ENCODE peak calls at places on chromosomes 3 and 15, in four cellular contexts. One of them, this sample, is unnamed.

GRCh38 chr15:78146437-78147154 is 2.6 kb upstream of the IDH3A start:
- DNase-seq in endothelial cell of umbilical vein: no peak
- DNase-seq in right lobe of liver: no peak
- DNase-seq in uterus: no peak
- DNase-seq in this sample: no peak

GRCh38 chr3:113717818-113718217 is 21.4 kb upstream of the USF3 start:
- DNase-seq in endothelial cell of umbilical vein: no peak
- DNase-seq in right lobe of liver: no peak
- DNase-seq in uterus: no peak
- DNase-seq in this sample: no peak

GRCh38 chr3:133797396-133798105 is 8.1 kb upstream of the SRPRB start:
- DNase-seq in endothelial cell of umbilical vein: no peak
- DNase-seq in right lobe of liver: no peak
- DNase-seq in uterus: no peak
- DNase-seq in this sample: no peak

GRCh38 chr15:68411735-68412134 is 20.2 kb downstream of the ITGA11 start:
- DNase-seq in endothelial cell of umbilical vein: no peak
- DNase-seq in right lobe of liver: no peak
- DNase-seq in uterus: peak; percentile 12
- DNase-seq in this sample: no peak

GRCh38 chr15:68384451-68385239 is 47.3 kb downstream of the ITGA11 start:
- DNase-seq in endothelial cell of umbilical vein: peak; percentile 89
- DNase-seq in right lobe of liver: no peak
- DNase-seq in uterus: peak; percentile 79
- DNase-seq in this sample: no peak

GRCh38 chr3:146539315-146539714 is 5.1 kb downstream of the PLSCR1 start:
- DNase-seq in endothelial cell of umbilical vein: peak; percentile 17
- DNase-seq in right lobe of liver: no peak
- DNase-seq in uterus: no peak
- DNase-seq in this sample: no peak

GRCh38 chr3:28286595-28286994 is 45.2 kb downstream of the CMC1 start:
- DNase-seq in endothelial cell of umbilical vein: peak; percentile 54
- DNase-seq in right lobe of liver: no peak
- DNase-seq in uterus: no peak
- DNase-seq in this sample: no peak

GRCh38 chr15:74578496-74578994 is 37.1 kb upstream of the CLK3 start:
- DNase-seq in endothelial cell of umbilical vein: no peak
- DNase-seq in right lobe of liver: no peak
- DNase-seq in uterus: no peak
- DNase-seq in this sample: no peak

GRCh38 chr3:61663728-61664492 is 102.5 kb downstream of the PTPRG start:
- DNase-seq in endothelial cell of umbilical vein: no peak
- DNase-seq in right lobe of liver: no peak
- DNase-seq in uterus: no peak
- DNase-seq in this sample: peak; percentile 69

GRCh38 chr15:40108061-40108854 is 421 bp downstream of the BMF start:
- DNase-seq in endothelial cell of umbilical vein: peak; percentile 47
- DNase-seq in right lobe of liver: peak; percentile 43
- DNase-seq in uterus: peak; percentile 81
- DNase-seq in this sample: peak; percentile 87

GRCh38 chr3:187843654-187844053 is 98.4 kb upstream of the BCL6 start:
- DNase-seq in endothelial cell of umbilical vein: no peak
- DNase-seq in right lobe of liver: no peak
- DNase-seq in uterus: no peak
- DNase-seq in this sample: no peak

DNA sequence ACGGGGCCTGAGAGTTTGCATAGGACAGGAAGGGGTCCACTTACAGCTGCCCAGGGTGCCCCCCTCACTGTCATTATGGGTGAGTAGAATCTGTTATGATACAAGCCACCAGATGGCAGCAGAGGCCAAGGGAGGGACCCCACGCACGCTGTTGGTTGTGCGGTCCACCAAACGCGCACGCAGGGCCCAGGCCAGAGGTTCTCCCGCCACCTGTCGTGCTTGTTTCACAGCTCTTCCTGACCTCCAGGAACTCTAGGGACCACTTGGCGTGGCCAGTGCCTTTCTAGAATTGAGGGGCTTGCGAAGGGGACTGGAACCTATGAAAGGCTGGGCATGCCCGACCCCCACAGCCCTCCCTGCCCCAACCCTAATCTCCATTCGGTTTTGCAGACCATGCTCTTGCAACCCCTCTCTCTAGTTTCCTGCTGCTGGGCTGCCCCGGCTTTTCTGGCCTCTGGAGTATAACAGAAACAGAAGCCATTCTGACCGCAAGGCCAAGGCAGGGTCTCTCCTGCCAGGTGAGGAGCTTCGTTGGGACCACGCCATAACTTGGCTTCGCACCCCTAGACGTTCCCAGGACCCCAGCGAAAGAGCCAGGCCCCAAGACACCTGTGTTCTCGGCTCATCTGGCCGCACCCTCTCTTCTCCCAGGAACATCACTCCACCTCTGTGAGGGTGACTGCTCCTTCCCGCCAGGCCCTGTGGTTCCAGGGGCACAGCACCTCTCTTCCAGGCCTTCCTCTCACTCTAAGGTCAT is 46.0 kb downstream of the ALDH1L1 start:
- DNase-seq in endothelial cell of umbilical vein: peak; percentile 42
- DNase-seq in right lobe of liver: peak; percentile 41
- DNase-seq in uterus: peak; percentile 74
- DNase-seq in this sample: peak; percentile 56
- TF ChIP-seq POLR2A in endothelial cell of umbilical vein: no peak
- TF ChIP-seq POLR2A in right lobe of liver: no peak
- TF ChIP-seq POLR2A in uterus: no peak
- TF ChIP-seq POLR2A in this sample: no peak

GRCh38 chr15:79213650-79214049 is 68.9 kb upstream of the ANKRD34C start:
- DNase-seq in endothelial cell of umbilical vein: no peak
- DNase-seq in right lobe of liver: no peak
- DNase-seq in uterus: no peak
- DNase-seq in this sample: no peak

GRCh38 chr15:79221696-79222095 is 60.8 kb upstream of the ANKRD34C start:
- DNase-seq in endothelial cell of umbilical vein: no peak
- DNase-seq in right lobe of liver: no peak
- DNase-seq in uterus: no peak
- DNase-seq in this sample: no peak

GRCh38 chr15:79219393-79220056 is 63.0 kb upstream of the ANKRD34C start:
- DNase-seq in endothelial cell of umbilical vein: no peak
- DNase-seq in right lobe of liver: no peak
- DNase-seq in uterus: no peak
- DNase-seq in this sample: no peak

GRCh38 chr15:79218588-79219200 is 63.8 kb upstream of the ANKRD34C start:
- DNase-seq in endothelial cell of umbilical vein: no peak
- DNase-seq in right lobe of liver: no peak
- DNase-seq in uterus: no peak
- DNase-seq in this sample: no peak
- TF ChIP-seq CTCF in endothelial cell of umbilical vein: peak; percentile 22
- TF ChIP-seq CTCF in right lobe of liver: no peak
- TF ChIP-seq CTCF in uterus: no peak
- TF ChIP-seq CTCF in this sample: no peak

DNA sequence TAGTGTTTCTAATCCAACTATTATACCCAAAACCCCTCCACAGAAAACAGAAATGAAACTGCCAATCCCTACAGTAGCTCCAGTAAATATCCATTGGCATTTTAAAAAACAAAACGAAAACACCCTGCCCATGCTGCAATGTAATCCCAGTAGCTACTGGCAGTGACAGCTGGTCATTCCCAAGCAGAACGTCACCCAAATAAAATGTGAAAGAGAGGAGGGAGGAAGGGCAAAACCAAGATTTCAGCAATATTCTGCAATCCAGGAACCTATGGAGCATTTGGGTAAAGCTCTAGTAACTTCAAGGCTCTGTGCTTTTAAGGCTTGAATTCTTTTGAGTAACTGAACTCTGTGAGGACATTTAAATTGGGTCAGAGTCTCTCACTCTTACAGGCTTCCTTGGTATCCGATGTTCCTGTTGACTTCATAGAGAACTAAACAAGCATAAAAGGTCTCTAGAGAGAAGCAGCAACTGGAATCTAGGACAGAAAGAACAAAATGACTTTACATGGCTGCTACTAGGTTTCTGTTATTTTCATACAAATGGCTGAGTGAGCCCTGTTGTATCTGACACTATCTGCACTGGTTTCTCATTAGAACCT is 136.2 kb downstream of the TNIK start:
- DNase-seq in endothelial cell of umbilical vein: no peak
- DNase-seq in right lobe of liver: no peak
- DNase-seq in uterus: no peak
- DNase-seq in this sample: no peak
- H3K4me1 ChIP-seq in endothelial cell of umbilical vein: peaks cover 5% of the 10 kb centered on the region
- H3K4me1 ChIP-seq in right lobe of liver: no peaks in the 10 kb centered on the region
- H3K4me1 ChIP-seq in uterus: peaks cover 2% of the 10 kb centered on the region
- H3K4me1 ChIP-seq in this sample: peaks cover 9% of the 10 kb centered on the region

DNA sequence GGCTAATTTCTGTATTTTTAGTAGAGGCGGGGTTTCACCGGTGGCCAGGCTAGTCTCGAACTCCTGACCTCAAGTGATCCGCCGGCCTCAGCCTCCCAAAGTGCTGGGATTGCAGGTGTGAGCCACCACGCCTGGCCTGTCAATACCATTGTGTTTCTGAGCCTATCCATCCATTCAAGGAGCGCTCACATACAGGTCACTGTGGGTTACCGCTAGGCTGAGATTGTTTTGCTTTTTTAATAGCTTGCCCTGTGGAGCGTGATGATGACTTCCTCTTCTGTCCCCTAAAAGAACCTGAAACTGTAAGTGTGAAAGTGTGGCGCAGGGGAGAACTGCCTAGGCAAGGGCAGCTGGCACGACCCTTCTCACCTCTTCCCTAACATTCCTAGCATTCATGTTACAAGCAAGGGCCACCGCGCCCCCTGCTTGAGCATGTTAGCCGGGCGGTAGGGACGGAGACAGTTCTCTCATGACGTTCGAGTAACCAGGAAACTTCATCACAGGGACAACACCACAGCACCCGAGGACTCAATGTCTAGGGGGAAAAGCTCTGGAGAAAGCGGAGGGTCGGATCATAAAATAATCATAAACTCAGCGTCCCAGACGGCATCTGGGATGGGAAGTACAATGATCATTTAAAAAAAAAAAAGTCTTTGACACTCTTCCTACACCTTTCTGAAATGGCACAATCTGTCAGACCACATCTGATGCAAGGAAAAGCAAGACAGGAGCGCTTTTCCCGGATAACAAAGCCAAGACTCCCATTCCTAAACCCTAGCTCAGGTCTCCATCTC is 785 bp downstream of the LAMP3 start:
- DNase-seq in endothelial cell of umbilical vein: no peak
- DNase-seq in right lobe of liver: no peak
- DNase-seq in uterus: no peak
- DNase-seq in this sample: peak; percentile 38
- TF ChIP-seq POLR2A in endothelial cell of umbilical vein: no peak
- TF ChIP-seq POLR2A in right lobe of liver: no peak
- TF ChIP-seq POLR2A in uterus: no peak
- TF ChIP-seq POLR2A in this sample: no peak

This sample was measured in thyroid gland.